ENCODE peak calls at places on chromosomes 2 and 18, in eight cellular contexts. T is mucosa of descending colon; M is CD8-positive, alpha-beta T cell; K is GM12878; C is naive thymus-derived CD4-positive, alpha-beta T cell; H is body of pancreas; L is CD4-positive, CD25-positive, alpha-beta regulatory T cell; Y is PC-3. S is an unnamed sample.

GRCh38 chr2:45721150-45721549 is 69.7 kb downstream of the PRKCE start:
- ATAC-seq in T (no peak), M (no peak), K (no peak), C (no peak), H (no peak), L (no peak), Y (no peak), S (no peak)

GRCh38 chr2:37367984-37368383 is 23.6 kb downstream of the QPCT start:
- ATAC-seq in T (no peak), M (peak), K (no peak), C (peak), H (no peak), L (no peak), Y (no peak), S (no peak)

GRCh38 chr2:231615058-231615671 is 22.5 kb downstream of the TEX44 start:
- ATAC-seq in T (no peak), M (no peak), K (no peak), C (no peak), H (no peak), L (no peak), Y (no peak), S (no peak)

GRCh38 chr18:9101730-9102390 is 639 bp upstream of the NDUFV2 start:
- ATAC-seq in T (peak), M (peak), K (peak), C (peak), H (peak), L (peak), Y (peak), S (peak)

GRCh38 chr2:11417946-11418585 is 47.9 kb downstream of the E2F6 start:
- ATAC-seq in T (peak), M (no peak), K (peak), C (no peak), H (no peak), L (no peak), Y (no peak), S (no peak)

GRCh38 chr18:69876490-69876889 is 71.2 kb downstream of the CD226 start:
- ATAC-seq in T (no peak), M (peak), K (no peak), C (peak), H (no peak), L (no peak), Y (no peak), S (no peak)

GRCh38 chr2:197054437-197054836 is 127.9 kb upstream of the PGAP1 start:
- ATAC-seq in T (no peak), M (no peak), K (peak), C (no peak), H (no peak), L (no peak), Y (peak), S (no peak)

GRCh38 chr2:23241611-23242245 is 143.3 kb upstream of the KLHL29 start:
- ATAC-seq in T (no peak), M (no peak), K (no peak), C (no peak), H (no peak), L (no peak), Y (no peak), S (no peak)

GRCh38 chr18:50862401-50862800 is 16.5 kb upstream of the ME2 start:
- ATAC-seq in T (peak), M (no peak), K (no peak), C (peak), H (no peak), L (no peak), Y (no peak), S (peak)

GRCh38 chr18:31203086-31203793 is 40.6 kb upstream of the DSC1 start:
- ATAC-seq in T (peak), M (no peak), K (no peak), C (peak), H (no peak), L (no peak), Y (no peak), S (peak)

GRCh38 chr2:136439277-136439676 is 321.3 kb upstream of the CXCR4 start:
- ATAC-seq in T (no peak), M (no peak), K (no peak), C (no peak), H (no peak), L (no peak), Y (no peak), S (no peak)

GRCh38 chr2:190953257-190953656 is 60.7 kb downstream of the STAT1 start:
- ATAC-seq in T (no peak), M (no peak), K (no peak), C (no peak), H (peak), L (no peak), Y (no peak), S (no peak)

GRCh38 chr2:7748717-7749415 is 831.7 kb downstream of the RNF144A start:
- ATAC-seq in T (peak), M (peak), K (peak), C (peak), H (no peak), L (no peak), Y (peak), S (no peak)

GRCh38 chr2:96737831-96738230 is 2.0 kb downstream of the LMAN2L start:
- ATAC-seq in T (no peak), M (no peak), K (no peak), C (no peak), H (no peak), L (no peak), Y (no peak), S (no peak)

GRCh38 chr2:21422724-21423522 is 299.2 kb downstream of the TDRD15 start:
- ATAC-seq in T (peak), M (no peak), K (no peak), C (no peak), H (no peak), L (no peak), Y (no peak), S (no peak)

GRCh38 chr2:25664531-25665307 is 8.7 kb downstream of the DTNB start:
- ATAC-seq in T (peak), M (no peak), K (peak), C (peak), H (peak), L (no peak), Y (peak), S (peak)

GRCh38 chr2:5387421-5387820 is 304.8 kb upstream of the SOX11 start:
- ATAC-seq in T (no peak), M (no peak), K (no peak), C (no peak), H (no peak), L (no peak), Y (no peak), S (no peak)

GRCh38 chr2:74653589-74653984 is 460 bp upstream of the SEMA4F start:
- ATAC-seq in T (peak), M (peak), K (peak), C (peak), H (peak), L (peak), Y (peak), S (peak)

GRCh38 chr2:74646201-74646600 is 1.9 kb downstream of the M1AP start:
- ATAC-seq in T (no peak), M (no peak), K (no peak), C (no peak), H (no peak), L (no peak), Y (no peak), S (no peak)

GRCh38 chr2:74646829-74647482 is 1.2 kb downstream of the M1AP start:
- ATAC-seq in T (no peak), M (no peak), K (no peak), C (no peak), H (no peak), L (no peak), Y (no peak), S (no peak)

GRCh38 chr2:74648009-74648443 is at the start of gene M1AP:
- ATAC-seq in T (no peak), M (peak), K (no peak), C (peak), H (peak), L (no peak), Y (no peak), S (no peak)
- H3K4me3 ChIP-seq in T (no peak), M (no peak), K (no peak), C (no peak), H (no peak), L (no peak), Y (no peak), S (no peak)

GRCh38 chr18:62369129-62369644 is 44.1 kb downstream of the TNFRSF11A start:
- ATAC-seq in T (no peak), M (no peak), K (no peak), C (no peak), H (no peak), L (no peak), Y (no peak), S (no peak)

GRCh38 chr18:62368100-62368499 is 43.0 kb downstream of the TNFRSF11A start:
- ATAC-seq in T (no peak), M (no peak), K (peak), C (no peak), H (no peak), L (no peak), Y (no peak), S (no peak)

GRCh38 chr18:62364558-62364957 is 39.4 kb downstream of the TNFRSF11A start:
- ATAC-seq in T (no peak), M (no peak), K (no peak), C (no peak), H (no peak), L (no peak), Y (no peak), S (no peak)

GRCh38 chr18:62366992-62367391 is 41.9 kb downstream of the TNFRSF11A start:
- ATAC-seq in T (no peak), M (no peak), K (no peak), C (no peak), H (no peak), L (no peak), Y (no peak), S (no peak)

DNA sequence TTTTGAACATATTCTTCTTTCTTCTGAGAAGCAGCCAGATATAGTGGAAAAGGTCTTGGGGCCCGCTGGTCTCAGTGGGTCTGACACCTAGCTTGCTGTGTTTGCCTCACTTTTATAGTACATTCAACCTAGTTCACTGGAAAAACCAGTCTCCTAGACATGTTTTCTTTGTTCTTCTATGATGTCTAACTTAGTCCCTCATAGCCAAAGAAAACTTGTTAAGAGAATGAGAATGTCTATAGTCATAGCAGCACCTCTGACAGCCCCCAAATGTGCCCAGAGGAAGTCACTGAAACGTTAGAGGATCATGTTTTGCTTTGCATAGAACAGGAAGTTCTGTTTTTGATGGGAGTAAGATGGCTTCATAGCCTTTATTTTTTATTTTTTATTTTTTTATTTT is 40.3 kb downstream of the TNFRSF11A start:
- ATAC-seq in T (no peak), M (no peak), K (peak), C (no peak), H (no peak), L (no peak), Y (no peak), S (no peak)
- H3K4me3 ChIP-seq in T (no peak), M (no peak), K (no peak), C (no peak), H (no peak), L (no peak), Y (no peak), S (no peak)

DNA sequence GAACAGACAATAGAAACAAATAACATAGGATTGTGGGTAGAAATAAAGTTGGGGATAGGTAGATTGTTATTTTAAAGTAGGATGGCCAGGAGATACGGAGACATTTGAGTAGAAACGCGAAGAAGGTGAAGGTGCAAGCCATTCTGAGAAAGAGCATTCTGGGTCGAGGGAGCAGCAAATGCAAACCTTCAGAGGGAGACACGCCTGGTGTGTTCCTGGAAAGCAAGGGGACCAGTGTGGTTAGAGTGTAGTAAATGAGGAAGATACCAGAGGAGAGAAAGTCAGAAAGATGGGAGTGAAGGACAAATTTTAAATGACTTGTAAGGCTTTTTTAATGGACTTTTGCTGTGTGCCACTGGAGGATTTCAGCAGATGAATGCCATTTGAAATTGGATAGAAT is 1.7 kb downstream of the CYP20A1 start:
- ATAC-seq in T (no peak), M (no peak), K (no peak), C (no peak), H (no peak), L (no peak), Y (no peak), S (no peak)
- H3K4me3 ChIP-seq in T (no peak), M (peak), K (peak), C (peak), H (no peak), L (peak), Y (peak), S (no peak)

GRCh38 chr2:20369366-20369765 is 18.7 kb upstream of the PUM2 start:
- ATAC-seq in T (no peak), M (no peak), K (no peak), C (no peak), H (no peak), L (no peak), Y (no peak), S (no peak)

GRCh38 chr2:20371656-20372055 is 21.0 kb upstream of the PUM2 start:
- ATAC-seq in T (no peak), M (no peak), K (no peak), C (no peak), H (no peak), L (no peak), Y (no peak), S (no peak)

GRCh38 chr2:20368706-20369105 is 18.1 kb upstream of the PUM2 start:
- ATAC-seq in T (no peak), M (no peak), K (no peak), C (no peak), H (no peak), L (no peak), Y (no peak), S (no peak)

GRCh38 chr2:20373241-20373640 is 22.6 kb upstream of the PUM2 start:
- ATAC-seq in T (no peak), M (no peak), K (no peak), C (no peak), H (no peak), L (no peak), Y (no peak), S (no peak)

GRCh38 chr2:20370191-20370590 is 19.5 kb upstream of the PUM2 start:
- ATAC-seq in T (no peak), M (no peak), K (no peak), C (no peak), H (peak), L (no peak), Y (no peak), S (peak)
- H3K4me3 ChIP-seq in T (no peak), M (no peak), K (no peak), C (no peak), H (no peak), L (no peak), Y (no peak), S (no peak)

DNA sequence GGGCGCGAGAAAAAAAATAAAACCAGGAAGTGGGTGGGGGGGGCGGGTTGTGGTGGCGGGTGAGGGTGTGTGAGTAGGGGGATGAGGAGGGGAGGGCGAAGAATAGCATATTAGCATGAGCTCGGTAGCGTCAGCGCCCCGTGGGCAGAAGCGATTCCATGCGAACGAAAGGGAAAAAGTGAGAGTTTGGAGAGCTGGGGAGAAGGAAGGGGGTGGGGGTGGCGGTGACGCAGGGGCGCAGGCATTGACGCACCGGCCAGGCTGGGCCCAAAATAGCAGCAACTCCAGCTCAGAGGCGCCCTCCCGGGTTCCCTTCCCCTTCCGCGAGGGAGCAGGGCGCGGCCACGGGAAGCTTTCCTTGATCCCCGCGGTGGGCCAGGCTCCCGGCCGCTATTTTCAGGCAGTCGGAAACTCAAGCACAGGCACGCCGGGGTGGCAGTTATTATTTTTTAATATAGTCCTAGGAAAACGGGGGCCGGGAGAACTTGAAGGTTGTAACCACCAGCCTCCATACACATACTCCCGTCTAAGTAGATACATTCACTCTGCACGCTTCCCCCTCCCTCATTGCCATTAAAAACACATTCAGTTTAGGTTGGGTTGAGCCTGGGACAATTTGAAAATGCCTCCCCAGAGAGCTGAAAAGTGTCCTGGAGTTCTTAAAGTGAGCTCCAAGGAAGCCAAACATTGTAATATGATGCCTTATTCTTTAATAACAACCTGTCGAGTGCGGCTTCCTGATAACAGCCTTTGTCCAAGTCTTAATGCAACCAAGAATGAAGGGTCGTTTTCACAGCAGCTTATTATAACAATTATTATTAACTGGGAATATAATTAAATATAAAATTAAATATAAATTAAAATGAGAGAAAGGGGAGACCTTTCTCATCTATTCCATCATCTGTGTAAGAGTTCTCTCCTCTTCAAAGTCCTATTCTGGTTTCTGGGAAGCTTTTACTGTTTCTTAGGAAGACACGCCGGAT is 2.3 kb upstream of the NR4A2 start:
- ATAC-seq in T (peak), M (peak), K (peak), C (peak), H (peak), L (peak), Y (peak), S (peak)
- H3K4me3 ChIP-seq in T (peak), M (peak), K (peak), C (peak), H (no peak), L (peak), Y (peak), S (peak)

GRCh38 chr2:111102216-111102615 is 18.5 kb upstream of the BCL2L11 start:
- ATAC-seq in T (no peak), M (no peak), K (no peak), C (no peak), H (no peak), L (no peak), Y (no peak), S (no peak)

GRCh38 chr2:111100765-111101162 is 19.9 kb upstream of the BCL2L11 start:
- ATAC-seq in T (peak), M (peak), K (peak), C (peak), H (no peak), L (peak), Y (peak), S (no peak)

GRCh38 chr2:111101592-111101991 is 19.1 kb upstream of the BCL2L11 start:
- ATAC-seq in T (no peak), M (no peak), K (peak), C (no peak), H (no peak), L (no peak), Y (no peak), S (no peak)

GRCh38 chr2:111099402-111099801 is 21.3 kb upstream of the BCL2L11 start:
- ATAC-seq in T (no peak), M (no peak), K (no peak), C (no peak), H (no peak), L (no peak), Y (no peak), S (no peak)

GRCh38 chr2:111100087-111100764 is 20.5 kb upstream of the BCL2L11 start:
- ATAC-seq in T (no peak), M (no peak), K (peak), C (no peak), H (no peak), L (no peak), Y (no peak), S (no peak)
- H3K4me3 ChIP-seq in T (no peak), M (no peak), K (no peak), C (no peak), H (no peak), L (no peak), Y (no peak), S (no peak)

DNA sequence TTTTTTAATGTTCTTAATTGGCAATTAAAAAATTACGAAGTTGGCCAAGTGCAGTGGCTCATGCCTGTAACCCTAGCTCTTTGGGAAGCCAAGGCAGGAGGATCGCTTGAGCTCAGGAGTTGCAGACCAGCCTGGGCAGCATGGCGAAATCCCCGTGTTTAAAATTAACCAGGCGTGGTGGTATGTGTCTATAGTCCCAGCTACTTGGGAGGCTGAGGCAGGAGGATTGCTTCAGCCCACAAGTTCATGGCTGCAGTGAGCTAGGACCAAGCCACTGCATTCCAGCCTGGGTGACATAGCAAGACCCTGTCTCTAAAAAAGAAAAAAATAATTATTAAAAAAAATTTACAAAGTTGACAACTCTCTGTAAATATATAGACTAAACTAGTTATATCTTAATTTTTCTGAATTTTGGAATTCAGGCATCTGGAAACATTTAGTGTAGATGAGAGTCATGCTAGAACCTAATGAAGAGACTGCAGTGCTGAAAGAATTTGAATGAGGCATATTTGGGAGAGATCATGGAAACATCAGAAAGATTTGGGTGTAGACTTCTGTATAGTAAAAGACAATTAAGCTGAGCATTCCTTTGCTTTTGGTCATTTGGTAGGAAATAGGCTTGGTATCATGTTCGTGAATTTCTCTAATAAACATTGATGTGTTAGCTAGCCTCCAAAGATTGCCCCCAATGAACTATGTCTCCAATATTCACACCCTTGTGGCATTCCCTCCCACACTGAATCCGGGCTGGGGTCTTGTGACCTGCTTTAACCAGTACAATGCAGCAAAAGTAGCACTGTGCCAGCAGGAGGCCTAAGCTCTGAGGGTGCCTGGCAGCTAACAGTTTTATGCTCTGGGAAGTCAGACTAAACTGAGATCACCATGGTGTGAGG is 4.2 kb upstream of the ROCK1 start:
- ATAC-seq in T (no peak), M (no peak), K (no peak), C (no peak), H (no peak), L (no peak), Y (no peak), S (no peak)
- H3K4me3 ChIP-seq in T (no peak), M (no peak), K (no peak), C (no peak), H (no peak), L (no peak), Y (no peak), S (no peak)

S was measured in gastroesophageal sphincter.